ENCODE peak calls at places on chromosome 12, in four cellular contexts. One of them, this sample, is unnamed.
A peak's percentile ranks its signal among the peaks of the same experiment; 100 is the strongest.

GRCh38 chr12:62320054-62320453 is 59.9 kb downstream of the USP15 start:
- DNase-seq in H1: no peak
- DNase-seq in HepG2: no peak
- DNase-seq in GM12878: no peak
- DNase-seq in this sample: no peak

GRCh38 chr12:98998697-98999299 is 353.7 kb downstream of the APAF1 start:
- DNase-seq in H1: no peak
- DNase-seq in HepG2: peak; percentile 21
- DNase-seq in GM12878: no peak
- DNase-seq in this sample: peak; percentile 55

GRCh38 chr12:107275530-107275929 is 182.2 kb upstream of the CRY1 start:
- DNase-seq in H1: no peak
- DNase-seq in HepG2: no peak
- DNase-seq in GM12878: no peak
- DNase-seq in this sample: peak; percentile 8

GRCh38 chr12:122304924-122305323 is 38.6 kb upstream of the VPS33A start:
- DNase-seq in H1: no peak
- DNase-seq in HepG2: no peak
- DNase-seq in GM12878: no peak
- DNase-seq in this sample: no peak

GRCh38 chr12:12327802-12328201 is 22.2 kb downstream of the MANSC1 start:
- DNase-seq in H1: no peak
- DNase-seq in HepG2: peak; percentile 65
- DNase-seq in GM12878: peak; percentile 25
- DNase-seq in this sample: peak; percentile 64

GRCh38 chr12:84955298-84955697 is 42.7 kb upstream of the SLC6A15 start:
- DNase-seq in H1: no peak
- DNase-seq in HepG2: no peak
- DNase-seq in GM12878: no peak
- DNase-seq in this sample: no peak

GRCh38 chr12:34395056-34396005 is 373.0 kb downstream of the ALG10 start:
- DNase-seq in H1: peak; percentile 2
- DNase-seq in HepG2: no peak
- DNase-seq in GM12878: no peak
- DNase-seq in this sample: peak; percentile 7

GRCh38 chr12:2180737-2181082 is 127.9 kb downstream of the CACNA1C start:
- DNase-seq in H1: no peak
- DNase-seq in HepG2: no peak
- DNase-seq in GM12878: no peak
- DNase-seq in this sample: no peak

GRCh38 chr12:131963381-131963780 is 13.6 kb downstream of the EP400 start:
- DNase-seq in H1: no peak
- DNase-seq in HepG2: no peak
- DNase-seq in GM12878: no peak
- DNase-seq in this sample: no peak

GRCh38 chr12:94954029-94954685 is 49.3 kb downstream of the NDUFA12 start:
- DNase-seq in H1: no peak
- DNase-seq in HepG2: no peak
- DNase-seq in GM12878: no peak
- DNase-seq in this sample: no peak

GRCh38 chr12:118746176-118746575 is 235.2 kb upstream of the SRRM4 start:
- DNase-seq in H1: no peak
- DNase-seq in HepG2: no peak
- DNase-seq in GM12878: no peak
- DNase-seq in this sample: no peak

GRCh38 chr12:86234309-86234708 is 21.9 kb downstream of the MGAT4C start:
- DNase-seq in H1: no peak
- DNase-seq in HepG2: no peak
- DNase-seq in GM12878: no peak
- DNase-seq in this sample: no peak

GRCh38 chr12:5554711-5555110 is 122.8 kb downstream of the NTF3 start:
- DNase-seq in H1: no peak
- DNase-seq in HepG2: no peak
- DNase-seq in GM12878: no peak
- DNase-seq in this sample: no peak

GRCh38 chr12:28569698-28570411 is 379.6 kb downstream of the CCDC91 start:
- DNase-seq in H1: no peak
- DNase-seq in HepG2: no peak
- DNase-seq in GM12878: no peak
- DNase-seq in this sample: no peak

GRCh38 chr12:87405918-87406317 is 623.3 kb downstream of the C12orf50 start:
- DNase-seq in H1: no peak
- DNase-seq in HepG2: no peak
- DNase-seq in GM12878: no peak
- DNase-seq in this sample: no peak

GRCh38 chr12:50102186-50102585 is 1.6 kb upstream of the GPD1 start:
- DNase-seq in H1: no peak
- DNase-seq in HepG2: no peak
- DNase-seq in GM12878: no peak
- DNase-seq in this sample: no peak

GRCh38 chr12:21451529-21451928 is 14.1 kb downstream of the PYROXD1 start:
- DNase-seq in H1: no peak
- DNase-seq in HepG2: no peak
- DNase-seq in GM12878: no peak
- DNase-seq in this sample: no peak

GRCh38 chr12:6367065-6367968 is 8.0 kb downstream of the SCNN1A start:
- DNase-seq in H1: no peak
- DNase-seq in HepG2: peak; percentile 56
- DNase-seq in GM12878: peak; percentile 39
- DNase-seq in this sample: peak; percentile 55

GRCh38 chr12:48712209-48712608 is 4.3 kb downstream of the CCNT1 start:
- DNase-seq in H1: no peak
- DNase-seq in HepG2: no peak
- DNase-seq in GM12878: no peak
- DNase-seq in this sample: no peak

GRCh38 chr12:39105111-39105510 is 199.7 kb upstream of the CPNE8 start:
- DNase-seq in H1: no peak
- DNase-seq in HepG2: no peak
- DNase-seq in GM12878: no peak
- DNase-seq in this sample: no peak

GRCh38 chr12:57611116-57611809 is at the start of gene ARHGEF25:
- DNase-seq in H1: peak; percentile 83
- DNase-seq in HepG2: peak; percentile 41
- DNase-seq in GM12878: no peak
- DNase-seq in this sample: peak; percentile 97

DNA sequence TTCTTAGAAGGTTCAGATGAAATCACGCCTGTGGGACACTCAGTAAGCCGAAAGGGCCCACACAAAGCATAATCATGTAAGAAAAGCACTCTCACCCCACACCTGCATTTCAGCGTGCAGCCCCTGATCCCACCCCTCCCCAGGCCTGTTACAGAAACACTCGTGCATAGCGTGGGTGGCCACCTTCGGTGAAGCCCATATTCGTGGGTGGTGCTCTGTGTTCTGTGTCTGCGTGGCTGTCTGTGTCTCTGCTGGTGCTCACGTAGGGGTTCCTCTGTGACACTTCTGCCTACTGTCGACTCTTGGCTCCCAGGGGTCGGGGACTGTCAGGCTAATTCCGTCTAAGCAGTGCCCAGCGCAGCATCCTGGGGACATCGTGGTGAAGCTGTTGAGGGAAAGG is 74.0 kb downstream of the B4GALNT3 start:
- DNase-seq in H1: no peak
- DNase-seq in HepG2: no peak
- DNase-seq in GM12878: no peak
- DNase-seq in this sample: no peak
- TF ChIP-seq SIN3A in H1: no peak
- TF ChIP-seq SIN3A in HepG2: no peak
- TF ChIP-seq SIN3A in GM12878: no peak
- TF ChIP-seq SIN3A in this sample: no peak

GRCh38 chr12:42039599-42039998 is 105.1 kb downstream of the GXYLT1 start:
- DNase-seq in H1: no peak
- DNase-seq in HepG2: no peak
- DNase-seq in GM12878: no peak
- DNase-seq in this sample: no peak

DNA sequence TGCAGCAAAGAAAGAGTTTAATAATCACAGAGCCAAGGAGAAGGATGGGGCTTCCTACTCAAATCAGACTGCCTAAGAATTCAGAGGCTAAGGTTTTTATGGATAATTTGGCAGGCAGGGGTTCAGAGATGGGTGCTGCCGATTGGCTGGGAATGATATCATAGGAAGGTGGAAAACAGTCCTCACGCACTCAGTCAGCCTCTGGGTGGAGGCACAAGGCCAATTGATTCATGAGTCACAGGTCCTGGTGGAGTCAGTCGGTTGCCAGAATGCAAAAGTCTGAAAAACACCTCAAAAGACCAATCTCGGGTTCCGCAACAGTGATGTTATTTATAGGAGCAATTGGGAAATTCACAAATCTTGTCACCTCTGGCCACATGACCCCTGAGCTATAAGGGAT is 105.5 kb downstream of the GXYLT1 start:
- DNase-seq in H1: no peak
- DNase-seq in HepG2: no peak
- DNase-seq in GM12878: no peak
- DNase-seq in this sample: no peak
- TF ChIP-seq TCF12 in H1: no peak
- TF ChIP-seq TCF12 in HepG2: no peak
- TF ChIP-seq TCF12 in GM12878: no peak
- TF ChIP-seq TCF12 in this sample: no peak

DNA sequence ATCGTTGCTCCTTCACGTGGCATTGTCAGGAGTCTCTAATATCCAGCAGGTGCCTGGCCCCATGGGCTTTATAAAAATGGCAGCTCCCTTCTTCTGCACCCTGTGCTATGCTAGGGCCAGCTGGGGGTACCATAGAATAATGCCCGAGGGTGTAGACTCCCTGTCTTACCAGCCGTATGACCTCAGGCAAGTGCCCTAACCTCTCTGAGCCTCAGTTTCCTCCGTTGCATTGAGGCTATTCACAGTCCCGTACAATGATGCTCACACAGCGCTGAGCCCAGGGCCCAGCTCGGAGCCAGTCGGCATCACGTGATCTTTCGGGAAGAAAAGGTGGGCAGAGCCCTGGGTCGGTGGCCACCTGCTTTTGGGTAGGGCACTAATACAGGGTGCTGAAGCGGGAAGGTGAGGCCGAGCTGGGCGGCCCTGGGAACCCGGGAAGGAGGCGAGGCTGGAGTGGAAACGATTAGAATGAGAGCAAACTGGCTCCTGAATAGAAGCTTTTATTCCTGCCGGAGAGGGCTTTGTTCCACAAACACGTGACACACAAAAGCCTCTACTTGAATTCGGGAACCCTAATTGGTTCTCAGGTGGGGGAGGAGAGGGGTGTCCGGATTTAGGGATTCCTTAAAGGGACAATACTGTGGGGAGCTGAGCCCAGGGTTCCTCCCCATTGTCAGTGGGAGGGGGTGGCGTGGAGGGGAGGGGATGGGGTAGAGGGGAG is 19.9 kb upstream of the MSI1 start:
- DNase-seq in H1: peak; percentile 88
- DNase-seq in HepG2: no peak
- DNase-seq in GM12878: no peak
- DNase-seq in this sample: no peak
- TF ChIP-seq TAF1 in H1: peak; percentile 64
- TF ChIP-seq TAF1 in HepG2: no peak
- TF ChIP-seq TAF1 in GM12878: no peak
- TF ChIP-seq TAF1 in this sample: no peak

DNA sequence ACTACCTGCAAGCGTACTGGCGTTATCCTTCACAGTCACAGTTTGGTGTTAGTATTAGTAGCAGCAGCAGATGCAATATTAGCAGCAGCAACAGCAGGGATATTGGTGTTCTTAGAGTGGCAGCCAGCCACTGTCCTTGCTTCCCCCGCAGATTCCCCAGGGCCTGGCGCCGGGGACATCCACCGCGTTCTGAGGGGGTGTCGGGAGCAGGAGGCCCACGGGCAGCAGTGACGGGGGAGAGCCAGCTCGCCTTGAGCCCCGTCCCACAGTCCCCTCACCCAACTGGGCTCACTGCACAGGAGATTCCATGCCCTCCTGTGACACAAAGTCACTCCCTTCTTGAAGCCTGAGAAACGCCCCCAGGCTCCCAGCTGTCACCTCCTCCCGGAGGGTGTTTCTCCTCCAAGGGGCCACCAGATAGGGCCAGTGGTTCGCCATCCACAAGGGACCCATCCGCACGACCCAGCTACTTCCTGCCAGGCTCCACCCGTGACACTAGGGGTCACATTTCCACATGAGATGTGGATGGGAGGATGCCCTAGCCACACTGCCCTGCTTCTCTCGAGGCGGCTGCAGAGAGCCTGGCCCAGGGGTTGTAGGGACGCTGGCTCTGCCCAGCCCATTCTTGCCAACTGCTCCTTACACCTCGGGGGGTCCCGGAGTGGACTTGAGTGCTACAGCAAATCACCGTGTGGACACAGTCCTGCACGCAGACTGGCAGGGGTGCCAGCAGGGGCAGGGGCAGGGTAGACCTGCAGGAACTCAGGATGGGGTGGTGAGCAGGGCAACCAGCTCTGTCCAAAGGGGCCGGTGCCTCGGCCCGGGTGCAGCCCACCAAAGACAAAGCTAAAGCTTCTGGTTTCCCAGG is 123.2 kb downstream of the PIWIL1 start:
- DNase-seq in H1: no peak
- DNase-seq in HepG2: no peak
- DNase-seq in GM12878: no peak
- DNase-seq in this sample: peak; percentile 53
- TF ChIP-seq SIN3A in H1: no peak
- TF ChIP-seq SIN3A in HepG2: no peak
- TF ChIP-seq SIN3A in GM12878: no peak
- TF ChIP-seq SIN3A in this sample: no peak

GRCh38 chr12:124567035-124567672 is at the start of gene NCOR2:
- DNase-seq in H1: peak; percentile 72
- DNase-seq in HepG2: no peak
- DNase-seq in GM12878: no peak
- DNase-seq in this sample: peak; percentile 81
- TF ChIP-seq TCF12 in H1: no peak
- TF ChIP-seq TCF12 in HepG2: no peak
- TF ChIP-seq TCF12 in GM12878: peak; percentile 3
- TF ChIP-seq TCF12 in this sample: no peak

This sample was measured in SK-N-SH.